ENCODE peak calls at places on chromosomes 6 and 20, in seven cellular contexts. One of them, this sample, is unnamed.

GRCh38 chr6:106751501-106752252 is 122.3 kb downstream of the QRSL1 start:
- DNase-seq in T-helper 22 cell: no peak
- DNase-seq in SW 1271: no peak
- DNase-seq in glutamatergic neuron: no peak
- DNase-seq in NCI-H1105 treated with DMSO at 0.1 percent for 48 hours: no peak
- DNase-seq in Peyer's patch: no peak
- DNase-seq in ACHN: peak; percentile 98
- DNase-seq in this sample: peak; percentile 54

GRCh38 chr6:154615483-154616025 is 105.1 kb upstream of the CNKSR3 start:
- DNase-seq in T-helper 22 cell: no peak
- DNase-seq in SW 1271: no peak
- DNase-seq in glutamatergic neuron: no peak
- DNase-seq in NCI-H1105 treated with DMSO at 0.1 percent for 48 hours: peak; percentile 90
- DNase-seq in Peyer's patch: peak; percentile 88
- DNase-seq in ACHN: peak; percentile 83
- DNase-seq in this sample: peak; percentile 79

GRCh38 chr6:80338201-80338836 is 231.8 kb downstream of the BCKDHB start:
- DNase-seq in T-helper 22 cell: no peak
- DNase-seq in SW 1271: peak; percentile 32
- DNase-seq in glutamatergic neuron: peak; percentile 92
- DNase-seq in NCI-H1105 treated with DMSO at 0.1 percent for 48 hours: no peak
- DNase-seq in Peyer's patch: peak; percentile 72
- DNase-seq in ACHN: peak; percentile 35
- DNase-seq in this sample: peak; percentile 80

GRCh38 chr6:1336246-1336843 is 24.4 kb downstream of the FOXQ1 start:
- DNase-seq in T-helper 22 cell: no peak
- DNase-seq in SW 1271: peak; percentile 16
- DNase-seq in glutamatergic neuron: no peak
- DNase-seq in NCI-H1105 treated with DMSO at 0.1 percent for 48 hours: peak; percentile 39
- DNase-seq in Peyer's patch: peak; percentile 51
- DNase-seq in ACHN: peak; percentile 58
- DNase-seq in this sample: peak; percentile 73

GRCh38 chr6:115908906-115909559 is 151.7 kb downstream of the FRK start:
- DNase-seq in T-helper 22 cell: no peak
- DNase-seq in SW 1271: no peak
- DNase-seq in glutamatergic neuron: no peak
- DNase-seq in NCI-H1105 treated with DMSO at 0.1 percent for 48 hours: peak; percentile 88
- DNase-seq in Peyer's patch: no peak
- DNase-seq in ACHN: no peak
- DNase-seq in this sample: no peak

GRCh38 chr6:47922391-47922790 is 140.6 kb downstream of the OPN5 start:
- DNase-seq in T-helper 22 cell: no peak
- DNase-seq in SW 1271: no peak
- DNase-seq in glutamatergic neuron: no peak
- DNase-seq in NCI-H1105 treated with DMSO at 0.1 percent for 48 hours: peak; percentile 56
- DNase-seq in Peyer's patch: no peak
- DNase-seq in ACHN: no peak
- DNase-seq in this sample: no peak

GRCh38 chr20:51569815-51570741 is 27.6 kb upstream of the NFATC2 start:
- DNase-seq in T-helper 22 cell: no peak
- DNase-seq in SW 1271: no peak
- DNase-seq in glutamatergic neuron: no peak
- DNase-seq in NCI-H1105 treated with DMSO at 0.1 percent for 48 hours: no peak
- DNase-seq in Peyer's patch: no peak
- DNase-seq in ACHN: no peak
- DNase-seq in this sample: no peak

GRCh38 chr6:6747371-6747770 is 158.9 kb downstream of the LY86 start:
- DNase-seq in T-helper 22 cell: no peak
- DNase-seq in SW 1271: no peak
- DNase-seq in glutamatergic neuron: no peak
- DNase-seq in NCI-H1105 treated with DMSO at 0.1 percent for 48 hours: no peak
- DNase-seq in Peyer's patch: no peak
- DNase-seq in ACHN: no peak
- DNase-seq in this sample: no peak

GRCh38 chr6:76708641-76709331 is 636.3 kb upstream of the IMPG1 start:
- DNase-seq in T-helper 22 cell: no peak
- DNase-seq in SW 1271: no peak
- DNase-seq in glutamatergic neuron: no peak
- DNase-seq in NCI-H1105 treated with DMSO at 0.1 percent for 48 hours: no peak
- DNase-seq in Peyer's patch: no peak
- DNase-seq in ACHN: no peak
- DNase-seq in this sample: no peak

GRCh38 chr6:3294921-3295871 is 36.4 kb downstream of the PSMG4 start:
- DNase-seq in T-helper 22 cell: no peak
- DNase-seq in SW 1271: no peak
- DNase-seq in glutamatergic neuron: peak; percentile 82
- DNase-seq in NCI-H1105 treated with DMSO at 0.1 percent for 48 hours: peak; percentile 75
- DNase-seq in Peyer's patch: peak; percentile 60
- DNase-seq in ACHN: no peak
- DNase-seq in this sample: peak; percentile 6

GRCh38 chr6:13152804-13153203 is 175.5 kb downstream of the TBC1D7 start:
- DNase-seq in T-helper 22 cell: no peak
- DNase-seq in SW 1271: no peak
- DNase-seq in glutamatergic neuron: no peak
- DNase-seq in NCI-H1105 treated with DMSO at 0.1 percent for 48 hours: no peak
- DNase-seq in Peyer's patch: no peak
- DNase-seq in ACHN: no peak
- DNase-seq in this sample: no peak

GRCh38 chr6:139602577-139602976 is 228.1 kb upstream of the CITED2 start:
- DNase-seq in T-helper 22 cell: no peak
- DNase-seq in SW 1271: no peak
- DNase-seq in glutamatergic neuron: no peak
- DNase-seq in NCI-H1105 treated with DMSO at 0.1 percent for 48 hours: no peak
- DNase-seq in Peyer's patch: no peak
- DNase-seq in ACHN: no peak
- DNase-seq in this sample: no peak

GRCh38 chr6:8392569-8392968 is 42.8 kb downstream of the SLC35B3 start:
- DNase-seq in T-helper 22 cell: no peak
- DNase-seq in SW 1271: no peak
- DNase-seq in glutamatergic neuron: no peak
- DNase-seq in NCI-H1105 treated with DMSO at 0.1 percent for 48 hours: no peak
- DNase-seq in Peyer's patch: no peak
- DNase-seq in ACHN: no peak
- DNase-seq in this sample: no peak

GRCh38 chr20:54062812-54063280 is 7.5 kb downstream of the BCAS1 start:
- DNase-seq in T-helper 22 cell: no peak
- DNase-seq in SW 1271: peak; percentile 56
- DNase-seq in glutamatergic neuron: no peak
- DNase-seq in NCI-H1105 treated with DMSO at 0.1 percent for 48 hours: peak; percentile 57
- DNase-seq in Peyer's patch: no peak
- DNase-seq in ACHN: peak; percentile 47
- DNase-seq in this sample: peak; percentile 33

GRCh38 chr20:58649288-58650180 is 1.5 kb upstream of the STX16 start:
- DNase-seq in T-helper 22 cell: peak; percentile 13
- DNase-seq in SW 1271: no peak
- DNase-seq in glutamatergic neuron: peak; percentile 55
- DNase-seq in NCI-H1105 treated with DMSO at 0.1 percent for 48 hours: no peak
- DNase-seq in Peyer's patch: peak; percentile 59
- DNase-seq in ACHN: no peak
- DNase-seq in this sample: no peak

GRCh38 chr20:17721802-17722486 is 22.2 kb downstream of the BANF2 start:
- DNase-seq in T-helper 22 cell: no peak
- DNase-seq in SW 1271: no peak
- DNase-seq in glutamatergic neuron: no peak
- DNase-seq in NCI-H1105 treated with DMSO at 0.1 percent for 48 hours: no peak
- DNase-seq in Peyer's patch: no peak
- DNase-seq in ACHN: peak; percentile 1
- DNase-seq in this sample: no peak

GRCh38 chr6:186221-186965 is 105.9 kb upstream of the DUSP22 start:
- DNase-seq in T-helper 22 cell: no peak
- DNase-seq in SW 1271: no peak
- DNase-seq in glutamatergic neuron: no peak
- DNase-seq in NCI-H1105 treated with DMSO at 0.1 percent for 48 hours: no peak
- DNase-seq in Peyer's patch: no peak
- DNase-seq in ACHN: no peak
- DNase-seq in this sample: no peak

GRCh38 chr20:62804632-62805364 is at the start of gene OGFR:
- DNase-seq in T-helper 22 cell: peak; percentile 61
- DNase-seq in SW 1271: peak; percentile 59
- DNase-seq in glutamatergic neuron: peak; percentile 65
- DNase-seq in NCI-H1105 treated with DMSO at 0.1 percent for 48 hours: peak; percentile 35
- DNase-seq in Peyer's patch: peak; percentile 85
- DNase-seq in ACHN: peak; percentile 59
- DNase-seq in this sample: peak; percentile 77

GRCh38 chr6:40789143-40789764 is 202.1 kb upstream of the LRFN2 start:
- DNase-seq in T-helper 22 cell: no peak
- DNase-seq in SW 1271: no peak
- DNase-seq in glutamatergic neuron: no peak
- DNase-seq in NCI-H1105 treated with DMSO at 0.1 percent for 48 hours: no peak
- DNase-seq in Peyer's patch: no peak
- DNase-seq in ACHN: no peak
- DNase-seq in this sample: no peak

GRCh38 chr20:10352934-10353866 is 80.8 kb downstream of the MKKS start:
- DNase-seq in T-helper 22 cell: no peak
- DNase-seq in SW 1271: peak; percentile 14
- DNase-seq in glutamatergic neuron: no peak
- DNase-seq in NCI-H1105 treated with DMSO at 0.1 percent for 48 hours: no peak
- DNase-seq in Peyer's patch: no peak
- DNase-seq in ACHN: no peak
- DNase-seq in this sample: peak; percentile 32

GRCh38 chr6:12950879-12951814 is 234.6 kb downstream of the PHACTR1 start:
- DNase-seq in T-helper 22 cell: no peak
- DNase-seq in SW 1271: no peak
- DNase-seq in glutamatergic neuron: no peak
- DNase-seq in NCI-H1105 treated with DMSO at 0.1 percent for 48 hours: no peak
- DNase-seq in Peyer's patch: no peak
- DNase-seq in ACHN: no peak
- DNase-seq in this sample: no peak

GRCh38 chr20:60011512-60012507 is 53.6 kb downstream of the CDH26 start:
- DNase-seq in T-helper 22 cell: no peak
- DNase-seq in SW 1271: no peak
- DNase-seq in glutamatergic neuron: no peak
- DNase-seq in NCI-H1105 treated with DMSO at 0.1 percent for 48 hours: peak; percentile 97
- DNase-seq in Peyer's patch: no peak
- DNase-seq in ACHN: no peak
- DNase-seq in this sample: no peak

GRCh38 chr6:26021350-26022165 is 59.0 kb downstream of the TRIM38 start:
- DNase-seq in T-helper 22 cell: peak; percentile 74
- DNase-seq in SW 1271: peak; percentile 99
- DNase-seq in glutamatergic neuron: peak; percentile 91
- DNase-seq in NCI-H1105 treated with DMSO at 0.1 percent for 48 hours: peak; percentile 97
- DNase-seq in Peyer's patch: peak; percentile 90
- DNase-seq in ACHN: peak; percentile 95
- DNase-seq in this sample: peak; percentile 93

GRCh38 chr6:12572884-12573824 is 143.4 kb upstream of the PHACTR1 start:
- DNase-seq in T-helper 22 cell: no peak
- DNase-seq in SW 1271: peak; percentile 93
- DNase-seq in glutamatergic neuron: no peak
- DNase-seq in NCI-H1105 treated with DMSO at 0.1 percent for 48 hours: no peak
- DNase-seq in Peyer's patch: no peak
- DNase-seq in ACHN: peak; percentile 86
- DNase-seq in this sample: peak; percentile 53

GRCh38 chr6:157669747-157670216 is 153.3 kb upstream of the SNX9 start:
- DNase-seq in T-helper 22 cell: no peak
- DNase-seq in SW 1271: no peak
- DNase-seq in glutamatergic neuron: peak; percentile 62
- DNase-seq in NCI-H1105 treated with DMSO at 0.1 percent for 48 hours: no peak
- DNase-seq in Peyer's patch: peak; percentile 73
- DNase-seq in ACHN: no peak
- DNase-seq in this sample: peak; percentile 53

GRCh38 chr6:2111162-2111677 is 134.2 kb downstream of the GMDS start:
- DNase-seq in T-helper 22 cell: no peak
- DNase-seq in SW 1271: no peak
- DNase-seq in glutamatergic neuron: no peak
- DNase-seq in NCI-H1105 treated with DMSO at 0.1 percent for 48 hours: no peak
- DNase-seq in Peyer's patch: no peak
- DNase-seq in ACHN: no peak
- DNase-seq in this sample: no peak

GRCh38 chr6:28161410-28162079 is 19.9 kb downstream of the ZKSCAN8 start:
- DNase-seq in T-helper 22 cell: peak; percentile 61
- DNase-seq in SW 1271: no peak
- DNase-seq in glutamatergic neuron: peak; percentile 82
- DNase-seq in NCI-H1105 treated with DMSO at 0.1 percent for 48 hours: peak; percentile 9
- DNase-seq in Peyer's patch: peak; percentile 86
- DNase-seq in ACHN: no peak
- DNase-seq in this sample: peak; percentile 56

GRCh38 chr6:135722679-135723078 is 128.8 kb upstream of the PDE7B start:
- DNase-seq in T-helper 22 cell: no peak
- DNase-seq in SW 1271: peak; percentile 24
- DNase-seq in glutamatergic neuron: no peak
- DNase-seq in NCI-H1105 treated with DMSO at 0.1 percent for 48 hours: no peak
- DNase-seq in Peyer's patch: no peak
- DNase-seq in ACHN: peak; percentile 94
- DNase-seq in this sample: peak; percentile 47

GRCh38 chr6:145814035-145814500 is 527 bp downstream of the FBXO30 start:
- DNase-seq in T-helper 22 cell: no peak
- DNase-seq in SW 1271: peak; percentile 75
- DNase-seq in glutamatergic neuron: no peak
- DNase-seq in NCI-H1105 treated with DMSO at 0.1 percent for 48 hours: peak; percentile 49
- DNase-seq in Peyer's patch: no peak
- DNase-seq in ACHN: peak; percentile 48
- DNase-seq in this sample: peak; percentile 12

GRCh38 chr20:23887856-23888255 is 8.3 kb upstream of the CST5 start:
- DNase-seq in T-helper 22 cell: no peak
- DNase-seq in SW 1271: no peak
- DNase-seq in glutamatergic neuron: no peak
- DNase-seq in NCI-H1105 treated with DMSO at 0.1 percent for 48 hours: no peak
- DNase-seq in Peyer's patch: no peak
- DNase-seq in ACHN: no peak
- DNase-seq in this sample: no peak

GRCh38 chr6:95127266-95127665 is 450.1 kb upstream of the MANEA start:
- DNase-seq in T-helper 22 cell: no peak
- DNase-seq in SW 1271: no peak
- DNase-seq in glutamatergic neuron: no peak
- DNase-seq in NCI-H1105 treated with DMSO at 0.1 percent for 48 hours: no peak
- DNase-seq in Peyer's patch: no peak
- DNase-seq in ACHN: no peak
- DNase-seq in this sample: no peak

GRCh38 chr20:21622097-21622496 is 83.4 kb upstream of the PAX1 start:
- DNase-seq in T-helper 22 cell: no peak
- DNase-seq in SW 1271: no peak
- DNase-seq in glutamatergic neuron: no peak
- DNase-seq in NCI-H1105 treated with DMSO at 0.1 percent for 48 hours: no peak
- DNase-seq in Peyer's patch: no peak
- DNase-seq in ACHN: no peak
- DNase-seq in this sample: peak; percentile 1

GRCh38 chr20:16637814-16638213 is 64.6 kb upstream of the KIF16B start:
- DNase-seq in T-helper 22 cell: no peak
- DNase-seq in SW 1271: no peak
- DNase-seq in glutamatergic neuron: no peak
- DNase-seq in NCI-H1105 treated with DMSO at 0.1 percent for 48 hours: no peak
- DNase-seq in Peyer's patch: no peak
- DNase-seq in ACHN: no peak
- DNase-seq in this sample: no peak

GRCh38 chr6:3867616-3868502 is 18.7 kb downstream of the FAM50B start:
- DNase-seq in T-helper 22 cell: no peak
- DNase-seq in SW 1271: no peak
- DNase-seq in glutamatergic neuron: no peak
- DNase-seq in NCI-H1105 treated with DMSO at 0.1 percent for 48 hours: no peak
- DNase-seq in Peyer's patch: no peak
- DNase-seq in ACHN: no peak
- DNase-seq in this sample: no peak